ENCODE peak calls at places on chromosomes 16 and 17, in four cellular contexts. J is GM12878, F is K562, A is HepG2. P is an unnamed sample.

GRCh38 chr16:67963325-67964321 is 4.8 kb downstream of the SLC12A4 start:
- DNase-seq in J (no peak), F (peak), A (no peak), P (no peak)

GRCh38 chr16:90023078-90023447 is 3.8 kb upstream of the DBNDD1 start:
- DNase-seq in A (no peak), J (no peak), F (no peak), P (no peak)

GRCh38 chr16:30122621-30123160 is 329 bp downstream of the MAPK3 start:
- DNase-seq in F (no peak), A (no peak), J (no peak), P (no peak)

GRCh38 chr17:64164592-64165285 is 34.8 kb upstream of the ERN1 start:
- DNase-seq in J (no peak), A (no peak), F (no peak), P (no peak)

GRCh38 chr16:31064882-31065461 is 9.1 kb downstream of the ZNF668 start:
- DNase-seq in A (no peak), J (no peak), F (no peak), P (no peak)

GRCh38 chr17:79218175-79218824 is 143.7 kb downstream of the ENGASE start:
- DNase-seq in F (no peak), J (no peak), A (no peak), P (no peak)

GRCh38 chr17:45088741-45089140 is 27.6 kb downstream of the NMT1 start:
- DNase-seq in A (no peak), F (no peak), J (no peak), P (no peak)

GRCh38 chr16:54158986-54159385 is 127.6 kb downstream of the IRX3 start:
- DNase-seq in F (no peak), J (no peak), A (no peak), P (no peak)

GRCh38 chr17:30957741-30958140 is 13.1 kb upstream of the RNF135 start:
- DNase-seq in J (no peak), A (no peak), F (no peak), P (no peak)

GRCh38 chr16:84985079-84986065 is 26.0 kb downstream of the ZDHHC7 start:
- DNase-seq in F (no peak), A (no peak), J (no peak), P (no peak)

GRCh38 chr17:34163681-34164080 is 91.4 kb upstream of the CCL2 start:
- DNase-seq in A (peak), F (peak), J (no peak), P (no peak)

GRCh38 chr16:29927523-29927905 is 1.5 kb upstream of the KCTD13 start:
- DNase-seq in A (no peak), F (no peak), J (no peak), P (no peak)

GRCh38 chr16:23924138-23924537 is 88.4 kb downstream of the PRKCB start:
- DNase-seq in A (no peak), J (peak), F (no peak), P (no peak)

GRCh38 chr16:56789360-56789759 is 59.4 kb downstream of the NUP93 start:
- DNase-seq in A (peak), F (no peak), J (no peak), P (peak)

DNA sequence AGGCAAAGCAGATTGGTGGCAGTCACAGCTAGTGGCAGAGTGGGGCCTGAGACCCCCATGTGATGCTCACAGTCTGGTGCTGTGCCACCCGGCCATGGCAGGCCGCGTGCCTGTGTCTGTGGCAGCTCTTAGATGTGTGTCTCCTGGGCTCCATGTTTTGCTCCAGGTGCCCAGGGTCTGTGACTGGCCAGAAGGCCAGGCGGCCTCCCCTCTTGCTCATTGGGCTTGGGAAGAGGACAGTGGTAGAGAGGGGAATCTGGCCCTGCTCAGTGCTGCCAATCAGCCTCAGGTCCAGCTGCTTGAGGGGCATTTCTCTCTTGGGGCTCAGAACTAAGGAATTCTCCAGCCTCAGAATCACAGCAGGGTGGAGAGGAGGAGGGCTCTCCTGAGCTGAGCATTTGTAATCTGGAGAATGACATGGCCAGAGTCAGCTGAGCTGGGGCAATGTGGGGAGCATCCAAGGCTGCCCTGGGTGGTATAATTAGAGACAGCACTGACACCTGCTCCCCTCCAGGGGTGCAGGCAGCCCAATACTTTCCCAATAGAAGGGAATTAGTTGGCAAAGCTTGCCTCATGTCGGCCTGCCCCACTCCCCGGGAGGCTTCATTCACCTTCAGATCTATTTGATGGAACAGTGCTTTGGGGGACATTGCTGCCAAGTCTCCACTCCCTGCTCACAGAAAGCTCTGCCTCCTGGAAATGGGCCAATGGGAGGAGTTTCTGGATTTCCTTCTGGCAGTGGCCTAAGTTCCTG is 2.7 kb upstream of the LASP1NB start:
- DNase-seq in A (no peak), J (no peak), F (no peak), P (no peak)
- TF ChIP-seq ZNF274 in A (no peak), J (no peak), F (no peak), P (no peak)

GRCh38 chr17:81738801-81739393 is 26.8 kb downstream of the SLC25A10 start:
- DNase-seq in F (no peak), J (no peak), A (no peak), P (no peak)

GRCh38 chr17:81737947-81738800 is 26.1 kb downstream of the SLC25A10 start:
- DNase-seq in A (no peak), F (no peak), J (no peak), P (no peak)

GRCh38 chr17:81741594-81742452 is 29.7 kb downstream of the SLC25A10 start:
- DNase-seq in A (no peak), F (peak), J (no peak), P (no peak)

GRCh38 chr17:81740395-81740961 is 28.4 kb downstream of the SLC25A10 start:
- DNase-seq in J (no peak), F (peak), A (no peak), P (no peak)

GRCh38 chr17:81741049-81741593 is 29.0 kb downstream of the SLC25A10 start:
- DNase-seq in F (no peak), A (no peak), J (no peak), P (no peak)
- TF ChIP-seq ZBTB33 in F (no peak), A (peak), J (no peak), P (no peak)

GRCh38 chr17:81794074-81794476 is 9.9 kb upstream of the GCGR start:
- DNase-seq in J (no peak), F (no peak), A (no peak), P (no peak)

GRCh38 chr17:81792675-81793615 is 11.0 kb upstream of the GCGR start:
- DNase-seq in J (no peak), A (no peak), F (no peak), P (no peak)

GRCh38 chr17:81794509-81794908 is 9.4 kb upstream of the GCGR start:
- DNase-seq in F (no peak), J (no peak), A (no peak), P (no peak)
- TF ChIP-seq ZNF274 in F (no peak), J (no peak), A (peak), P (no peak)

DNA sequence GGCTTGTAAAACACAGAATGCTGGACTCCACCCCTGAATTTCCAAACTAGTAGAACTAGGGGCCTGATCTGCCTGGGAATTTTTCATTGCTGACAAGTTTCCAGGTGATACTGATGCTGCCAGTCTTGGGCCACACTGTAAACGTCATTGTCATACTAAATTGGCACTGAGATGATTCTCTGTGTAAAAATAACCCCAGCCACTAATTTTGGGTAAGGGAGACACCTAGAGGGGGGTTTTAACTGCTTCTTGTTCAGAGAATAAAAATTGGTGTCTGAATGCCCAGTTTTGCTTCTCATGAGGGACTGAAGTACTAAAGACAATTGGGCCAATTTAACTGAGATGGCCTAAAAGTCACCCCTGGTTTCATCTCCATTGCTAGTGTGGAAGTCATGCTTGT is 5.0 kb upstream of the CDH13 start:
- DNase-seq in F (no peak), J (no peak), A (no peak), P (no peak)
- TF ChIP-seq ZBTB33 in F (no peak), J (no peak), A (no peak), P (no peak)

DNA sequence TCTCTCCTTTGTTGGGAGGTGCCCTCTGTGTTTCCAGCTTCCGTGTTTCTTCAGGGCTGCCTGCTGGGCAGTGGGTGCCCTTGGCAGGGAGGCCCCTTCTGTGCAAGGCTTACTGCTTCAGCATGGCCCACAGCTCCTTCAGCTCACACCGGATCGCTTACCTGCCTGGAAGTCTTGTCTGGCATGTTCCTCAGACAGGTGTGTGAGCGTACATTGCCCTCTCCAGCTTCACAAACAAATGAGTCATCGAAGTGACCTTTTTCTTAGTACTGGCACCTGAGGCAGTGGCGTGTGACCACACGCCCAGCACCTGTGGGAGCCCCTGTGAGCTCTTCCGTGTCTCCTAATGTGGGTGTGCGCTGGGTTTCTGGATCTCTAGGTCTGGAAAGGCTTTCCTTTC is 3.5 kb downstream of the RAB40C start:
- DNase-seq in A (no peak), F (no peak), J (no peak), P (no peak)
- TF ChIP-seq ZNF274 in A (no peak), F (no peak), J (no peak), P (no peak)

GRCh38 chr16:77157346-77157745 is 33.6 kb upstream of the MON1B start:
- DNase-seq in A (no peak), J (no peak), F (no peak), P (no peak)

GRCh38 chr16:77158293-77158692 is 32.7 kb upstream of the MON1B start:
- DNase-seq in F (no peak), J (no peak), A (no peak), P (no peak)

DNA sequence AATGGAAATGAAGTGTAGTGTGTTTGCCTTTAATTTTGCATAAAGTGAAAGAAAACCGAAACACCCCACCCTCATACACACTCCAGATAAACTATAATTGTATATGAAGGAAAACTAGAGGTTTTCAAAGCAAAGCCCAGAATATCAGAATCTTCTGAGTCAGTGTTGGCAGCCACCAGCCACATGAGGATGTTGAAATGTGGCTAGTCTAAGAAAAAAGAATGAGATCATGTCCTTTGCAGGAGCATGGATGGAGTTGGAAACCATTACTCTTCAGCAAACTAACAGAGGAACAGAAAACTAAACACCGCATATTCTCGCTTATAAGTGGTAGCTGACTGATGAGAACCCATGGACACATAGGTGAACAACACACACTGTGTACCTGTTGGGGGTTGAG is 33.2 kb upstream of the MON1B start:
- DNase-seq in A (no peak), J (no peak), F (no peak), P (no peak)
- TF ChIP-seq ZBTB33 in A (no peak), J (no peak), F (no peak), P (no peak)

GRCh38 chr16:27223226-27223610 is 19.9 kb downstream of the KDM8 start:
- DNase-seq in A (no peak), F (no peak), J (no peak), P (no peak)

GRCh38 chr16:27221576-27222498 is 18.5 kb downstream of the KDM8 start:
- DNase-seq in A (no peak), J (no peak), F (no peak), P (no peak)

GRCh38 chr16:27224271-27224737 is 21.0 kb downstream of the KDM8 start:
- DNase-seq in A (no peak), F (no peak), J (no peak), P (no peak)

GRCh38 chr16:27223701-27224100 is 20.4 kb downstream of the KDM8 start:
- DNase-seq in A (no peak), J (no peak), F (no peak), P (no peak)

GRCh38 chr16:27222499-27223225 is 19.3 kb downstream of the KDM8 start:
- DNase-seq in J (no peak), A (no peak), F (no peak), P (no peak)
- TF ChIP-seq ZNF274 in J (no peak), A (no peak), F (no peak), P (no peak)

GRCh38 chr17:77472837-77473214 is 332.1 kb downstream of the SEC14L1 start:
- DNase-seq in F (no peak), J (no peak), A (no peak), P (no peak)

GRCh38 chr17:77473615-77474226 is 333.0 kb downstream of the SEC14L1 start:
- DNase-seq in F (no peak), A (no peak), J (no peak), P (peak)

GRCh38 chr17:77475012-77475976 is 334.5 kb downstream of the SEC14L1 start:
- DNase-seq in F (no peak), A (no peak), J (no peak), P (no peak)

GRCh38 chr17:77476006-77476405 is 335.2 kb downstream of the SEC14L1 start:
- DNase-seq in J (no peak), A (no peak), F (no peak), P (no peak)

DNA sequence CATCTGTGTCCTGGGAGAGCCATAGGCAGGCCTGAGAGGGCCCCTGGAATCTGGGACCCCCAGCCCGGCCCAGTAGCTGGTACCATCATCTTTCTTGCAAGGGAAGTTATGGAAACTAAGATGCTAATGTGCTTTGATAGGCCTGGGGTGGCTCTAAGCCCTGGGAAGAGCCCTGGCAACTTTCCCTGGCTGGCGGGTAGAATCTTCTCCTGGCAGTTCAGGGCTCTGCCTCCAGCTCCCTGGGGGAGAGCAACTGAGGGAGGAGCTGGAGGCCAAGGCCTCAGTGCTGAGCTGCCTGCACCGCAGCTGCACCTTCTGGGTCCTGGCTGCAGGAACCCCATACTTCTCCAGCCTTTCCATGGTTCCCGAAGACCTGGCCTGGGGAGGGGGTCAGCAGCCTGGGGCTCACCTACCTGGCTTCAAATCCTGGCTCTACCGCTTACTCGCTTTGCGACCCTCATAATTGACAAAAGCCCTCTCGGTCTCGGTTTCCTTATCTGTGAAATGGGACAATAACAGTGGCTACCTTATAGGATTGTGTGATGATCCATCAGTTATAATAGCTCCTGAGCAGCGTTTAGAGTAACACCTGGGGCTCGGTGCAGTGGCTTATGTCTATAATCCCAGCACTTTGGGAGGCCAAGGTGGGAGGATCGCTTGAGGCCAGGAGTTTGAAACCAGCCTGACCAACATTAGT is 333.7 kb downstream of the SEC14L1 start:
- DNase-seq in J (no peak), A (no peak), F (no peak), P (no peak)
- TF ChIP-seq ZBTB33 in J (no peak), A (no peak), F (no peak), P (no peak)

GRCh38 chr17:40480501-40481003 is 20.9 kb downstream of the TNS4 start:
- DNase-seq in J (peak), F (no peak), A (peak), P (no peak)
- TF ChIP-seq ZNF274 in J (no peak), F (no peak), A (no peak), P (no peak)